ENCODE peak calls at places on chromosome 6, in four cellular contexts. L, K, V and B are unnamed samples.

GRCh38 chr6:153108320-153108719 is 22.8 kb downstream of the RGS17 start:
- DNase-seq in L (no peak), K (no peak), V (no peak), B (no peak)

GRCh38 chr6:33029297-33030184 is 20.1 kb upstream of the HLA-DOA start:
- DNase-seq in L (no peak), K (peak), V (peak), B (no peak)

GRCh38 chr6:33993653-33994052 is 152.2 kb downstream of the GRM4 start:
- DNase-seq in L (no peak), K (no peak), V (no peak), B (no peak)

GRCh38 chr6:150998992-150999975 is 133.8 kb downstream of the MTHFD1L start:
- DNase-seq in L (no peak), K (no peak), V (no peak), B (no peak)

GRCh38 chr6:50145125-50145524 is 95.4 kb upstream of the DEFB112 start:
- DNase-seq in L (peak), K (peak), V (no peak), B (no peak)

GRCh38 chr6:109008951-109009760 is 85.5 kb downstream of the SESN1 start:
- DNase-seq in L (peak), K (peak), V (peak), B (peak)

GRCh38 chr6:82257088-82257774 is 9.7 kb upstream of the IBTK start:
- DNase-seq in L (no peak), K (no peak), V (no peak), B (no peak)

GRCh38 chr6:34143884-34144580 is 1.9 kb downstream of the GRM4 start:
- DNase-seq in L (peak), K (no peak), V (no peak), B (peak)

GRCh38 chr6:20681243-20681684 is 147.0 kb downstream of the CDKAL1 start:
- DNase-seq in L (no peak), K (no peak), V (no peak), B (no peak)

GRCh38 chr6:167119680-167120556 is 3.0 kb upstream of the CCR6 start:
- DNase-seq in L (peak), K (no peak), V (no peak), B (no peak)

GRCh38 chr6:145310116-145310515 is 425.2 kb downstream of the EPM2A start:
- DNase-seq in L (no peak), K (peak), V (no peak), B (no peak)

GRCh38 chr6:33454009-33454946 is at the start of gene ZBTB9:
- DNase-seq in L (peak), K (peak), V (peak), B (peak)

GRCh38 chr6:80433010-80433665 is 326.7 kb downstream of the BCKDHB start:
- DNase-seq in L (no peak), K (no peak), V (no peak), B (no peak)

GRCh38 chr6:81304486-81304885 is 448.0 kb downstream of the TENT5A start:
- DNase-seq in L (no peak), K (no peak), V (no peak), B (no peak)

GRCh38 chr6:109713097-109713496 is 22.0 kb downstream of the FIG4 start:
- DNase-seq in L (no peak), K (no peak), V (no peak), B (no peak)

GRCh38 chr6:52994031-52994788 is 874 bp downstream of the GSTA4 start:
- DNase-seq in L (no peak), K (peak), V (no peak), B (no peak)

GRCh38 chr6:132673376-132674094 is 14.6 kb upstream of the TAAR1 start:
- DNase-seq in L (no peak), K (no peak), V (no peak), B (no peak)

GRCh38 chr6:87806635-87807034 is 104.6 kb upstream of the AKIRIN2 start:
- DNase-seq in L (no peak), K (no peak), V (no peak), B (no peak)

GRCh38 chr6:157040191-157040590 is 263.0 kb downstream of the ARID1B start:
- DNase-seq in L (no peak), K (no peak), V (no peak), B (no peak)

GRCh38 chr6:16966821-16967817 is 134.7 kb upstream of the STMND1 start:
- DNase-seq in L (no peak), K (no peak), V (no peak), B (no peak)

GRCh38 chr6:35725721-35726438 is 11.0 kb upstream of the ARMC12 start:
- DNase-seq in L (no peak), K (no peak), V (no peak), B (no peak)

GRCh38 chr6:33091957-33092356 is 16.2 kb downstream of the HLA-DPB1 start:
- DNase-seq in L (no peak), K (no peak), V (no peak), B (no peak)

GRCh38 chr6:138944412-138944811 is 43.6 kb downstream of the REPS1 start:
- DNase-seq in L (no peak), K (peak), V (no peak), B (no peak)

GRCh38 chr6:138803914-138804313 is 8.0 kb downstream of the ECT2L start:
- DNase-seq in L (no peak), K (no peak), V (no peak), B (no peak)

GRCh38 chr6:66291905-66292304 is 584.9 kb upstream of the EYS start:
- DNase-seq in L (no peak), K (no peak), V (no peak), B (no peak)

GRCh38 chr6:72643214-72643613 is 21.4 kb downstream of the KCNQ5 start:
- DNase-seq in L (no peak), K (no peak), V (no peak), B (no peak)

GRCh38 chr6:159715168-159715567 is 12.1 kb upstream of the WTAP start:
- DNase-seq in L (no peak), K (no peak), V (no peak), B (no peak)

GRCh38 chr6:113004691-113005270 is 657.7 kb downstream of the RFPL4B start:
- DNase-seq in L (no peak), K (peak), V (no peak), B (no peak)

GRCh38 chr6:42239333-42239732 is 21.7 kb upstream of the MRPS10 start:
- DNase-seq in L (no peak), K (no peak), V (no peak), B (no peak)

GRCh38 chr6:165439928-165440554 is 130.6 kb upstream of the C6orf118 start:
- DNase-seq in L (no peak), K (peak), V (no peak), B (no peak)

GRCh38 chr6:166007349-166008263 is 160.0 kb downstream of the TBXT start:
- DNase-seq in L (no peak), K (peak), V (no peak), B (no peak)

GRCh38 chr6:31070711-31071197 is 41.6 kb downstream of the C6orf15 start:
- DNase-seq in L (no peak), K (peak), V (no peak), B (peak)

GRCh38 chr6:7445076-7445475 is 55.5 kb downstream of the RIOK1 start:
- DNase-seq in L (no peak), K (no peak), V (no peak), B (no peak)

GRCh38 chr6:111651185-111652034 is 45.7 kb upstream of the TRAF3IP2 start:
- DNase-seq in L (no peak), K (peak), V (no peak), B (no peak)

GRCh38 chr6:157666721-157667120 is 156.3 kb upstream of the SNX9 start:
- DNase-seq in L (no peak), K (no peak), V (no peak), B (no peak)

GRCh38 chr6:19892250-19892649 is 55.1 kb downstream of the ID4 start:
- DNase-seq in L (no peak), K (no peak), V (no peak), B (no peak)

GRCh38 chr6:90284236-90284744 is 12.4 kb downstream of the BACH2 start:
- DNase-seq in L (peak), K (peak), V (no peak), B (no peak)
- TF ChIP-seq CHD1 in L (no peak), K (peak), V (no peak), B (no peak)

GRCh38 chr6:26016326-26017275 is 54.0 kb downstream of the TRIM38 start:
- DNase-seq in L (no peak), K (peak), V (no peak), B (no peak)

GRCh38 chr6:26020983-26021349 is 58.4 kb downstream of the TRIM38 start:
- DNase-seq in L (no peak), K (peak), V (no peak), B (peak)

GRCh38 chr6:26019261-26019845 is 56.8 kb downstream of the TRIM38 start:
- DNase-seq in L (no peak), K (no peak), V (no peak), B (no peak)

GRCh38 chr6:26020291-26020982 is 57.8 kb downstream of the TRIM38 start:
- DNase-seq in L (peak), K (peak), V (peak), B (no peak)

DNA sequence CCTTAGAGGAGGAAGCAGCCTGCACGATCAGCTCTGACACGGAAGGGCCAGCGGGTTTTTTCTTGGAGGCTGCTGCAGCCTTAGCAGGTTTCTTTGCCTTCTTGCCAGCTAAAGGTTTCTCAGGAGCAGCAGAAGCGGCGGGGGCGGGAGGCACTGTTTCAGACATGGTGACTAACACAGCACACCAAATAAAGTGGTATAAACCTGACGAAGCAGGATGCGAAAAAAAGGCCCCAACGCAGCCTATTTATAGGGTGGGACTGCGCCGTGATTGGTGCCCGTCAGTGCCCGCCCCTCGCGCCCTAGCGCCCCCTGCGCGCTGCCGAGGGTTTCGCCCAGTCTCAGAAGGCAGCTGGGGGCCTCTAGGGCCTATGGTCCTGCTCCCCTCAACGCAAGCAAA is 55.0 kb downstream of the TRIM38 start:
- DNase-seq in L (no peak), K (peak), V (no peak), B (no peak)
- TF ChIP-seq CHD1 in L (no peak), K (no peak), V (no peak), B (no peak)

GRCh38 chr6:129766959-129767728 is 57.2 kb upstream of the ARHGAP18 start:
- DNase-seq in L (peak), K (peak), V (no peak), B (peak)
- TF ChIP-seq CHD1 in L (no peak), K (no peak), V (no peak), B (no peak)

DNA sequence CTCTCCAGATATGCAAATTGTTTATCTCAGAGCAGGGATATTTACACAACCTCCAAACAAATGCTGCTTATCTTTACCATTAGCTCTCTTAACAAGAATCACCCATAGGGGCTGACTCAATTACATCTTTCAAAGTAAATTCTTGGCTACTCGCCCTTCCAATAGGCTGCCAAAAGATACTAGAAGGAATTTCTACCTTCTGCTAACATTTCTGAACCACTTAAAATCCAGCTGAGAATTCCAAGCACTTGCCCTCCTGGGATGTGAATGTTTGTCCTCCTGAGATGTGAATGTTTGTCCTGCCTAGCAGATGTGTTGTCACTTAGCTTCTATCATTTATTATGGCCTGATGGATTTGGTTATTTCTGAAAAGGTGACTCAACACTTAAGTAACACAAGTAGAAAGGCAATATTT is 388.0 kb downstream of the GJA1 start:
- DNase-seq in L (no peak), K (peak), V (no peak), B (no peak)
- TF ChIP-seq CHD1 in L (no peak), K (no peak), V (no peak), B (no peak)

GRCh38 chr6:90184334-90185298 is 112.0 kb downstream of the BACH2 start:
- DNase-seq in L (no peak), K (peak), V (no peak), B (no peak)

GRCh38 chr6:90186637-90187361 is 109.8 kb downstream of the BACH2 start:
- DNase-seq in L (no peak), K (no peak), V (no peak), B (no peak)

GRCh38 chr6:90190752-90191393 is 105.8 kb downstream of the BACH2 start:
- DNase-seq in L (no peak), K (no peak), V (no peak), B (no peak)

GRCh38 chr6:90190181-90190580 is 106.5 kb downstream of the BACH2 start:
- DNase-seq in L (no peak), K (no peak), V (no peak), B (no peak)

GRCh38 chr6:90187437-90188049 is 109.1 kb downstream of the BACH2 start:
- DNase-seq in L (no peak), K (no peak), V (no peak), B (no peak)
- TF ChIP-seq CHD1 in L (no peak), K (no peak), V (no peak), B (no peak)

GRCh38 chr6:168181316-168181715 is 102.3 kb upstream of the FRMD1 start:
- DNase-seq in L (no peak), K (no peak), V (no peak), B (no peak)

GRCh38 chr6:168179702-168180382 is 100.8 kb upstream of the FRMD1 start:
- DNase-seq in L (no peak), K (no peak), V (no peak), B (peak)

GRCh38 chr6:168180548-168181011 is 101.6 kb upstream of the FRMD1 start:
- DNase-seq in L (no peak), K (no peak), V (peak), B (no peak)

GRCh38 chr6:168177492-168177891 is 98.5 kb upstream of the FRMD1 start:
- DNase-seq in L (no peak), K (no peak), V (no peak), B (no peak)

DNA sequence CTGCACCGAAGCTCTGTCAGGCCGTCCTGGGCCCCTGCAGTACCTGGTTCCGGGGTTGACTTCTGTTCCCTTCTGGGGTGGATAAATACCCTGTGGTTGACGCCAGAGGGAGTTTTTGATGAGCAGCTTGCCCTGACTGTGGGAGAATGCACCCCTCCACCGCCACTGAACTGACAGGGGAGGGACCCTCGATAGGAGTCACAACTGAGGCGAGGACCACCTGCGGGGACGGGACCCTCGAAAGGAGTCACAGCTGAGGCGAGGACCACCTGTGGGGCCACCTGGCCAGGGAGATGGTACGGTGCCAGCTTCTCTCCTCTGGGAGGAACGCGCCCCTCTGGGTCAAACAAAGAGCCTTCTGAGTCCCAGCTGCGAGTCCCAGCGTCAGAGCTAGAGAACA is 100.1 kb upstream of the FRMD1 start:
- DNase-seq in L (no peak), K (no peak), V (no peak), B (no peak)
- TF ChIP-seq CHD1 in L (no peak), K (no peak), V (no peak), B (no peak)

GRCh38 chr6:22098623-22099022 is 198.2 kb downstream of the PRL start:
- DNase-seq in L (no peak), K (peak), V (no peak), B (no peak)

GRCh38 chr6:22099241-22099640 is 197.6 kb downstream of the PRL start:
- DNase-seq in L (no peak), K (no peak), V (no peak), B (no peak)

GRCh38 chr6:22099923-22100322 is 196.9 kb downstream of the PRL start:
- DNase-seq in L (no peak), K (no peak), V (no peak), B (no peak)

GRCh38 chr6:22091424-22091948 is 205.3 kb downstream of the PRL start:
- DNase-seq in L (no peak), K (no peak), V (no peak), B (no peak)

DNA sequence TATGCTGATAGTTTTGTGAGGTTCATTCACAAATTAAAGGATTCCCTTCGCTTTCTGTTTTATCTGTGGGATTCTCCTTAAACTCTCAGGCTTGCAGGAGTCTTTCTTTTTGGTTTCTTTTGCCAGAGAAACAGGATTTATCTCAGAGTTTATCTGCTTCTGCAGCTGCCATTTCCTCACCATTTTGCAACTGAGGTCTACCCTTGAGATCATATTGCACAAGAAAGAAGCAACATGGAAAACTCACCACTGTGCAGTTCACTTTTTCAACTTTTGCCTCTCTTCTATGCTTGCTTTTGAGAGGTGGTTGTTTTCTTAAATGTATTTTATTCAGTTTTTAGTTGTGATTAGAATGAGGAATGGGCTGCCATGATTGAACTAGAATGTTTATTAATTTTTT is 200.9 kb downstream of the PRL start:
- DNase-seq in L (no peak), K (peak), V (no peak), B (no peak)
- TF ChIP-seq CHD1 in L (no peak), K (no peak), V (no peak), B (no peak)